ENCODE peak calls at places on chromosomes 3 and 15, in five cellular contexts. One of them, this sample, is unnamed.
A peak's percentile ranks its signal among the peaks of the same experiment; 100 is the strongest.

GRCh38 chr3:97670952-97671351 is 93.6 kb upstream of the ARL6 start:
- DNase-seq in A549: no peak
- DNase-seq in HepG2: no peak
- DNase-seq in GM12878: no peak
- DNase-seq in K562: no peak
- DNase-seq in this sample: no peak

GRCh38 chr3:59517448-59517847 is 467.6 kb upstream of the CFAP20DC start:
- DNase-seq in A549: no peak
- DNase-seq in HepG2: no peak
- DNase-seq in GM12878: no peak
- DNase-seq in K562: no peak
- DNase-seq in this sample: no peak

GRCh38 chr15:73570355-73571032 is 62.7 kb downstream of the NPTN start:
- DNase-seq in A549: no peak
- DNase-seq in HepG2: no peak
- DNase-seq in GM12878: no peak
- DNase-seq in K562: no peak
- DNase-seq in this sample: no peak

GRCh38 chr3:139458348-139458747 is 18.0 kb downstream of the RBP2 start:
- DNase-seq in A549: no peak
- DNase-seq in HepG2: no peak
- DNase-seq in GM12878: no peak
- DNase-seq in K562: no peak
- DNase-seq in this sample: no peak

GRCh38 chr15:73283341-73283962 is 85.3 kb downstream of the HCN4 start:
- DNase-seq in A549: no peak
- DNase-seq in HepG2: no peak
- DNase-seq in GM12878: no peak
- DNase-seq in K562: no peak
- DNase-seq in this sample: no peak

GRCh38 chr3:43378066-43378935 is 92.0 kb downstream of the SNRK start:
- DNase-seq in A549: peak; percentile 35
- DNase-seq in HepG2: peak; percentile 31
- DNase-seq in GM12878: peak; percentile 4
- DNase-seq in K562: peak; percentile 73
- DNase-seq in this sample: no peak

GRCh38 chr3:97882975-97883598 is 61.3 kb downstream of the CRYBG3 start:
- DNase-seq in A549: peak; percentile 4
- DNase-seq in HepG2: no peak
- DNase-seq in GM12878: no peak
- DNase-seq in K562: no peak
- DNase-seq in this sample: peak; percentile 74

GRCh38 chr3:155411500-155412223 is 118.2 kb upstream of the STRIT1 start:
- DNase-seq in A549: peak; percentile 16
- DNase-seq in HepG2: peak; percentile 24
- DNase-seq in GM12878: no peak
- DNase-seq in K562: no peak
- DNase-seq in this sample: no peak

GRCh38 chr15:57245714-57246113 is 130.6 kb upstream of the CGNL1 start:
- DNase-seq in A549: no peak
- DNase-seq in HepG2: no peak
- DNase-seq in GM12878: no peak
- DNase-seq in K562: no peak
- DNase-seq in this sample: no peak

GRCh38 chr3:31289592-31289991 is 243.1 kb upstream of the STT3B start:
- DNase-seq in A549: no peak
- DNase-seq in HepG2: no peak
- DNase-seq in GM12878: no peak
- DNase-seq in K562: no peak
- DNase-seq in this sample: no peak

GRCh38 chr3:72438072-72438471 is 410.2 kb downstream of the SHQ1 start:
- DNase-seq in A549: no peak
- DNase-seq in HepG2: no peak
- DNase-seq in GM12878: no peak
- DNase-seq in K562: no peak
- DNase-seq in this sample: no peak

GRCh38 chr3:162780313-162780712 is 1283.7 kb downstream of the OTOL1 start:
- DNase-seq in A549: no peak
- DNase-seq in HepG2: no peak
- DNase-seq in GM12878: no peak
- DNase-seq in K562: no peak
- DNase-seq in this sample: peak; percentile 17

GRCh38 chr3:197443506-197443905 is 112.3 kb downstream of the BDH1 start:
- DNase-seq in A549: no peak
- DNase-seq in HepG2: no peak
- DNase-seq in GM12878: no peak
- DNase-seq in K562: no peak
- DNase-seq in this sample: no peak

GRCh38 chr3:189988322-189988721 is 132.4 kb downstream of the P3H2 start:
- DNase-seq in A549: no peak
- DNase-seq in HepG2: no peak
- DNase-seq in GM12878: no peak
- DNase-seq in K562: no peak
- DNase-seq in this sample: no peak
- H3K4me1 ChIP-seq in A549: peaks cover 6% of the 10 kb centered on the region
- H3K4me1 ChIP-seq in HepG2: no peaks in the 10 kb centered on the region
- H3K4me1 ChIP-seq in GM12878: no peaks in the 10 kb centered on the region
- H3K4me1 ChIP-seq in K562: no peaks in the 10 kb centered on the region
- H3K4me1 ChIP-seq in this sample: no peaks in the 10 kb centered on the region

GRCh38 chr3:126927846-126928245 is 55.1 kb upstream of the PLXNA1 start:
- DNase-seq in A549: no peak
- DNase-seq in HepG2: no peak
- DNase-seq in GM12878: no peak
- DNase-seq in K562: no peak
- DNase-seq in this sample: peak; percentile 52
- TF ChIP-seq MYC in A549: no peak
- TF ChIP-seq MYC in HepG2: no peak
- TF ChIP-seq MYC in GM12878: no peak
- TF ChIP-seq MYC in K562: no peak
- TF ChIP-seq MYC in this sample: no peak

DNA sequence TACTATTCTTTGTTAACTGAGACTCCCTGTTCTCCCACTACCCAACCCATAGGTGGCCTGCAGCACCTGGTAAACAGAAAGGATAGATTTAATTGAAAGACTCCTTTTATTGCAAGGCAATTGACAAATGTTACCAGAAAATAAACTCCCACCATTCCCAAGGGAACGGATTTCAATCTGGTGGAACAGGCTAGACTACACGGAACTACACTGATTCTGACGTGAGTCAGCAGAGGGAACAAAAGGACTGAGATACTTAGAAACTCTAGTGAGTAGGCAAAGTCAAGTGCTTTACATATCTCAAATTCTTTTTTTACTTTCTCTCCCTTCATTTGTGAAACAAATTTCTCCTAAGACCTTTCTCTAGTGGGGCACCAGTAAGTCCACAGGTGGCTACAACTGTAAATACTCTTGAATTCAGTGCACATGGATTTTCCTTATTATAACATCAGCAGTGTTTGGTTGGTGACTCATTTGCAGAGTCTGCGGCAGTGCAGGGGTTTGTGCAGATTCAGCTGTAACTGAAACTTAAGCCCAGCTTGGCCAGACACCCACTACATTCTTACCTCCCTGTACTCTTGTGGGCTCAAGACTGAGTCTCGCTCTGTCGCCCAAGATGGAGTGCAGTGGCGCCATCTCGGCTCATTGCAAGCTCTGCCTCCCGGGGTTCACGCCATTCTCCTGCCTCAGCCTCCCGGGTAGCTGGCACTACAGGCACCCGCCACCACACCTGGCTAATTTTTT is 34.3 kb upstream of the PLSCR2 start:
- DNase-seq in A549: peak; percentile 88
- DNase-seq in HepG2: peak; percentile 25
- DNase-seq in GM12878: peak; percentile 62
- DNase-seq in K562: no peak
- DNase-seq in this sample: peak; percentile 45
- H3K4me1 ChIP-seq in A549: peaks cover 52% of the 10 kb centered on the region
- H3K4me1 ChIP-seq in HepG2: peaks cover 11% of the 10 kb centered on the region
- H3K4me1 ChIP-seq in GM12878: peaks cover 6% of the 10 kb centered on the region
- H3K4me1 ChIP-seq in K562: peaks cover 5% of the 10 kb centered on the region
- H3K4me1 ChIP-seq in this sample: peaks cover 35% of the 10 kb centered on the region

GRCh38 chr3:147843331-147843730 is 434.2 kb downstream of the ZIC1 start:
- DNase-seq in A549: no peak
- DNase-seq in HepG2: no peak
- DNase-seq in GM12878: no peak
- DNase-seq in K562: no peak
- DNase-seq in this sample: no peak

DNA sequence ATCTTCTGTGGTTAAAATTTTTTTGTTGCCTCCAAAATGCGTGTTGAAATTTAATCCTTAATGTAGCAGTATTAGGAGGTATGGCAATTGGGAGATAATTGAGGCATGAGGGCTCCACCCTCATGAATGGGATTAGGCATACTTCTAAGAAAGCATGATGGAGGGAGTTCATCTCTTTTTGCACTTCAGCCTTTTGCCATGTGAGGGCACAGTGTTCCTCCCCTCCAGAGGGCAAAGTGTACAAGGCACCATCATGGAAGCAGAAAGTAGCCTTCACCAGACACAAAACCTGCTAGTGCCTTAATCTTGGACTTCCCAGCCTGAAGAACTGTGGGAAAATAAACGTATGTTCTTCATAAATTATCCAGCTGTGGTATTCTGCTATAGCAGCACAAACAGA is 429.5 kb downstream of the ZIC1 start:
- DNase-seq in A549: peak; percentile 5
- DNase-seq in HepG2: no peak
- DNase-seq in GM12878: no peak
- DNase-seq in K562: no peak
- DNase-seq in this sample: no peak
- TF ChIP-seq MYC in A549: no peak
- TF ChIP-seq MYC in HepG2: no peak
- TF ChIP-seq MYC in GM12878: no peak
- TF ChIP-seq MYC in K562: no peak
- TF ChIP-seq MYC in this sample: no peak

GRCh38 chr15:77504871-77505270 is 84.2 kb downstream of the HMG20A start:
- DNase-seq in A549: no peak
- DNase-seq in HepG2: no peak
- DNase-seq in GM12878: no peak
- DNase-seq in K562: no peak
- DNase-seq in this sample: no peak

GRCh38 chr15:77507911-77508310 is 87.2 kb downstream of the HMG20A start:
- DNase-seq in A549: no peak
- DNase-seq in HepG2: peak; percentile 74
- DNase-seq in GM12878: no peak
- DNase-seq in K562: no peak
- DNase-seq in this sample: peak; percentile 82

GRCh38 chr15:77507151-77507847 is 86.6 kb downstream of the HMG20A start:
- DNase-seq in A549: no peak
- DNase-seq in HepG2: no peak
- DNase-seq in GM12878: no peak
- DNase-seq in K562: no peak
- DNase-seq in this sample: peak; percentile 61

GRCh38 chr15:77505556-77505955 is 84.9 kb downstream of the HMG20A start:
- DNase-seq in A549: no peak
- DNase-seq in HepG2: no peak
- DNase-seq in GM12878: no peak
- DNase-seq in K562: no peak
- DNase-seq in this sample: no peak

DNA sequence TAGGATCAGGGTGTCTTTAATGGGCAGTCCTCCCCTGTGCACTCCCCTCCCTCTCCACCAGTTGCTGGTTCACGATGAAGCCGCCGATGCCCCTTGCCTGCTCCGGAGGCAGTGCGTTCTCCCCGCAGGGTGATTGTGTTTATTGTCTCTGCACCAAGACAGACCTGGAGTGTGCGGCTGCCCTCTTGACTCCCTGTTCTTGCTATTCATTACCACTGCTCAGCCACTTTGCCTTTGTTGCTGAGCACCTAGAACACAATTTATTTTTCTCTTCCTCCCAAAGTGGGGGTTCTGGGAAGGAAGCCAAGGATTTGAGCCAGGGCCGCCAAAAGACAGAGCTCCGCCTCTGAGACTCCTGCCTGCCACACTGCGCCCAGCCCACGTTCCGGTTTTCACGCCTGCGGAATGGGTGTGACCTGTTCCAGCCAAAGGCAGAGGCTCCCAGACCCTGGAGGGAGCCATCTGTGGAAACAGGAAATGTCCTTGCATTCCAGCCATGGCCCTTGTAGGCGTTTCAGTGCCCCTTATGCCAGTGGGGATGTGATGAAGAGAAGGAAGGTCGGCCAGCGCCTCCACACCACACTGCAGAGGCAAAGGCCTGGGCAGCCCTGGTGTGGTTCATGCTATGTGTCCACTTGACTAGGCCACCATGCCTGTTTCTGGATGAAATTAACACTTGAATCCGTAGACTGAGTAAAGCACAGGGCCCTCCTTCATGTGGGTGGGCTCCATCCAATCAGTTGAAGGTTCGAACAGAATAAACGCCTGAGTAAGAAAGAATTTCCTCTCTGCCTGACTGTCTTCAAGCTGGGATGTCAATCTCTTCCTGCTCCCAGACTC is 85.8 kb downstream of the HMG20A start:
- DNase-seq in A549: no peak
- DNase-seq in HepG2: no peak
- DNase-seq in GM12878: no peak
- DNase-seq in K562: peak; percentile 31
- DNase-seq in this sample: peak; percentile 75
- H3K4me1 ChIP-seq in A549: no peaks in the 10 kb centered on the region
- H3K4me1 ChIP-seq in HepG2: peaks cover 88% of the 10 kb centered on the region
- H3K4me1 ChIP-seq in GM12878: peaks cover 22% of the 10 kb centered on the region
- H3K4me1 ChIP-seq in K562: peaks cover 5% of the 10 kb centered on the region
- H3K4me1 ChIP-seq in this sample: peaks cover 39% of the 10 kb centered on the region

DNA sequence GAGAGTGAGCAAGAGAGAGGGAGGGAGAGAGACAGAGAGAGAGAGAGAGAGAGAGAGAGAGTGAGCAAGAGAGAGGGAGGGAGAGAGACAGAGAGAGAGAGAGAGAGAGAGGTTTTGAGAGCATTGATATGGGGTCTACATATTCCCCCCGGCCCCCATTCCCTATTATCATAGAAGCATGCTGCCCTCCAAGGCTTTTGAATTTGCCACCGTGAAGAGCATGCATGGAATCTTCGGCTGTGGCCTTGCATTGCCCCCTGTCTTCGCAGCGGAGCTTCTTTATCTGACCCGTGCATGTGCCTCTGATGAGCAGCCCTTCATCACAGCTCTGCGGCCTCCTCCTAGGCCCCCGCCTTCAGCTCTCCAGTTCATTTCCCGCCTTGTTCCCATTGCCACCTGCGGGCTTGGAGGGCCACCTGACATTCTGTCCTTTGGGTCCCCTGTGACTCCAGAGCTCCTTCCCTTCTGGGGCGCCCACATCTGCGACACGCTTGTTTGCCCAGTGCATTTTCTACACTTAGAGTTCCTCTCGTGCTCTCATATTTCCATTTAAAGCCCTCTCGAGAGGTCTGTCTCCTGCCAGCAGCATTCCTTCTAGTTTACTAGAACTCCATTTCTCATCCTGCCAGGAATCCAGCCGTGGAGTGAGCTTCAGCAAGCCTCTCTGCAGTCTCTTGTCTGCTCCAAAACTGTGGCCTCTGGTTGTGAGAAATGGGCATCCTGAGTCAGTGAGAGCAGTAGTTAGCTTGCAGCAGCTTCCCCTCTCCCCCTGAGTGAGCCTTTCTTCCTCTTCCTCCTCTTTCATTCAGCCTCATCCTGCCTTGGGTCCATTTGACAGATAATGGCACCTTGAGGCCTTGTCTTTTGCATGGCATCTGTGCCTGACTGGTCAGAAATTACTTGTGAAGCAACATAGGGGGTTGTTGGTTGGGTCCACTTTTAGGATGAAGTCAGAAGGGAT is 25.3 kb downstream of the LPP start:
- DNase-seq in A549: no peak
- DNase-seq in HepG2: no peak
- DNase-seq in GM12878: no peak
- DNase-seq in K562: no peak
- DNase-seq in this sample: no peak
- TF ChIP-seq MYC in A549: no peak
- TF ChIP-seq MYC in HepG2: no peak
- TF ChIP-seq MYC in GM12878: no peak
- TF ChIP-seq MYC in K562: no peak
- TF ChIP-seq MYC in this sample: no peak

GRCh38 chr15:52252781-52253180 is 42.8 kb downstream of the MYO5C start:
- DNase-seq in A549: peak; percentile 91
- DNase-seq in HepG2: peak; percentile 35
- DNase-seq in GM12878: no peak
- DNase-seq in K562: no peak
- DNase-seq in this sample: peak; percentile 90
- H3K4me1 ChIP-seq in A549: peaks cover 62% of the 10 kb centered on the region
- H3K4me1 ChIP-seq in HepG2: peaks cover 8% of the 10 kb centered on the region
- H3K4me1 ChIP-seq in GM12878: peaks cover 9% of the 10 kb centered on the region
- H3K4me1 ChIP-seq in K562: no peaks in the 10 kb centered on the region
- H3K4me1 ChIP-seq in this sample: peaks cover 34% of the 10 kb centered on the region